ENCODE peak calls at places on chromosomes 13 and 19, in nine cellular contexts. One of them, this sample, is unnamed.

GRCh38 chr19:31511098-31511497 is 161.9 kb upstream of the TSHZ3 start:
- DNase-seq in effector memory CD4-positive, alpha-beta T cell: no peak
- DNase-seq in NCI-H1105: no peak
- DNase-seq in NCI-H1092 treated with DMSO at 0.1 percent for 48 hours: no peak
- DNase-seq in neural crest cell: no peak
- DNase-seq in hepatic stellate cell: no peak
- DNase-seq in skeletal muscle cell: no peak
- DNase-seq in neural progenitor cell: no peak
- DNase-seq in fibroblast of lung: no peak
- DNase-seq in this sample: no peak

GRCh38 chr13:74005320-74006154 is 128.7 kb downstream of the KLF12 start:
- DNase-seq in neural progenitor cell: no peak
- DNase-seq in skeletal muscle cell: no peak
- DNase-seq in neural crest cell: no peak
- DNase-seq in hepatic stellate cell: no peak
- DNase-seq in effector memory CD4-positive, alpha-beta T cell: no peak
- DNase-seq in fibroblast of lung: no peak
- DNase-seq in NCI-H1092 treated with DMSO at 0.1 percent for 48 hours: no peak
- DNase-seq in NCI-H1105: no peak
- DNase-seq in this sample: no peak

GRCh38 chr13:50780201-50781015 is 63.1 kb downstream of the DLEU7 start:
- DNase-seq in NCI-H1105: no peak
- DNase-seq in fibroblast of lung: no peak
- DNase-seq in skeletal muscle cell: no peak
- DNase-seq in neural progenitor cell: no peak
- DNase-seq in NCI-H1092 treated with DMSO at 0.1 percent for 48 hours: no peak
- DNase-seq in hepatic stellate cell: no peak
- DNase-seq in neural crest cell: no peak
- DNase-seq in effector memory CD4-positive, alpha-beta T cell: no peak
- DNase-seq in this sample: no peak

GRCh38 chr13:77034883-77035282 is 7.9 kb upstream of the FBXL3 start:
- DNase-seq in fibroblast of lung: peak; percentile 65
- DNase-seq in neural progenitor cell: no peak
- DNase-seq in NCI-H1105: no peak
- DNase-seq in skeletal muscle cell: peak; percentile 54
- DNase-seq in NCI-H1092 treated with DMSO at 0.1 percent for 48 hours: no peak
- DNase-seq in hepatic stellate cell: peak; percentile 17
- DNase-seq in neural crest cell: no peak
- DNase-seq in effector memory CD4-positive, alpha-beta T cell: no peak
- DNase-seq in this sample: no peak

GRCh38 chr19:51139299-51140018 is 2.6 kb upstream of the SIGLEC7 start:
- DNase-seq in neural progenitor cell: no peak
- DNase-seq in NCI-H1092 treated with DMSO at 0.1 percent for 48 hours: no peak
- DNase-seq in fibroblast of lung: no peak
- DNase-seq in neural crest cell: no peak
- DNase-seq in effector memory CD4-positive, alpha-beta T cell: no peak
- DNase-seq in hepatic stellate cell: no peak
- DNase-seq in NCI-H1105: no peak
- DNase-seq in skeletal muscle cell: no peak
- DNase-seq in this sample: no peak

GRCh38 chr13:93558637-93559036 is 332.0 kb downstream of the GPC6 start:
- DNase-seq in neural progenitor cell: no peak
- DNase-seq in hepatic stellate cell: no peak
- DNase-seq in NCI-H1105: no peak
- DNase-seq in fibroblast of lung: peak; percentile 8
- DNase-seq in neural crest cell: no peak
- DNase-seq in effector memory CD4-positive, alpha-beta T cell: no peak
- DNase-seq in NCI-H1092 treated with DMSO at 0.1 percent for 48 hours: no peak
- DNase-seq in skeletal muscle cell: no peak
- DNase-seq in this sample: no peak

GRCh38 chr13:30739646-30740642 is 4.6 kb downstream of the ALOX5AP start:
- DNase-seq in NCI-H1105: no peak
- DNase-seq in effector memory CD4-positive, alpha-beta T cell: peak; percentile 51
- DNase-seq in hepatic stellate cell: peak; percentile 63
- DNase-seq in skeletal muscle cell: peak; percentile 71
- DNase-seq in neural progenitor cell: peak; percentile 35
- DNase-seq in NCI-H1092 treated with DMSO at 0.1 percent for 48 hours: no peak
- DNase-seq in fibroblast of lung: peak; percentile 90
- DNase-seq in neural crest cell: no peak
- DNase-seq in this sample: no peak

GRCh38 chr13:29702912-29703351 is 107.4 kb upstream of the SLC7A1 start:
- DNase-seq in NCI-H1092 treated with DMSO at 0.1 percent for 48 hours: no peak
- DNase-seq in effector memory CD4-positive, alpha-beta T cell: no peak
- DNase-seq in hepatic stellate cell: peak; percentile 81
- DNase-seq in neural crest cell: peak; percentile 14
- DNase-seq in skeletal muscle cell: peak; percentile 92
- DNase-seq in fibroblast of lung: peak; percentile 76
- DNase-seq in NCI-H1105: no peak
- DNase-seq in neural progenitor cell: no peak
- DNase-seq in this sample: no peak

GRCh38 chr13:100958859-100959258 is 284.3 kb upstream of the TMTC4 start:
- DNase-seq in skeletal muscle cell: no peak
- DNase-seq in hepatic stellate cell: no peak
- DNase-seq in NCI-H1105: no peak
- DNase-seq in fibroblast of lung: no peak
- DNase-seq in NCI-H1092 treated with DMSO at 0.1 percent for 48 hours: no peak
- DNase-seq in effector memory CD4-positive, alpha-beta T cell: no peak
- DNase-seq in neural progenitor cell: no peak
- DNase-seq in neural crest cell: no peak
- DNase-seq in this sample: no peak

GRCh38 chr13:51704399-51705306 is 99.3 kb downstream of the DHRS12 start:
- DNase-seq in fibroblast of lung: no peak
- DNase-seq in hepatic stellate cell: no peak
- DNase-seq in effector memory CD4-positive, alpha-beta T cell: no peak
- DNase-seq in NCI-H1092 treated with DMSO at 0.1 percent for 48 hours: no peak
- DNase-seq in NCI-H1105: no peak
- DNase-seq in skeletal muscle cell: no peak
- DNase-seq in neural crest cell: no peak
- DNase-seq in neural progenitor cell: no peak
- DNase-seq in this sample: no peak

GRCh38 chr19:41872384-41872774 is 4.7 kb upstream of the CD79A start:
- DNase-seq in hepatic stellate cell: no peak
- DNase-seq in effector memory CD4-positive, alpha-beta T cell: no peak
- DNase-seq in neural progenitor cell: no peak
- DNase-seq in neural crest cell: no peak
- DNase-seq in skeletal muscle cell: no peak
- DNase-seq in NCI-H1092 treated with DMSO at 0.1 percent for 48 hours: no peak
- DNase-seq in fibroblast of lung: peak; percentile 15
- DNase-seq in NCI-H1105: no peak
- DNase-seq in this sample: no peak

GRCh38 chr13:99505814-99506269 is 4.6 kb downstream of the TM9SF2 start:
- DNase-seq in neural progenitor cell: no peak
- DNase-seq in NCI-H1092 treated with DMSO at 0.1 percent for 48 hours: no peak
- DNase-seq in effector memory CD4-positive, alpha-beta T cell: no peak
- DNase-seq in skeletal muscle cell: no peak
- DNase-seq in hepatic stellate cell: peak; percentile 16
- DNase-seq in neural crest cell: no peak
- DNase-seq in NCI-H1105: no peak
- DNase-seq in fibroblast of lung: peak; percentile 48
- DNase-seq in this sample: no peak

GRCh38 chr19:19459099-19459498 is 53.6 kb downstream of the GATAD2A start:
- DNase-seq in fibroblast of lung: peak; percentile 71
- DNase-seq in NCI-H1092 treated with DMSO at 0.1 percent for 48 hours: no peak
- DNase-seq in effector memory CD4-positive, alpha-beta T cell: no peak
- DNase-seq in skeletal muscle cell: no peak
- DNase-seq in neural progenitor cell: no peak
- DNase-seq in hepatic stellate cell: peak; percentile 70
- DNase-seq in NCI-H1105: no peak
- DNase-seq in neural crest cell: no peak
- DNase-seq in this sample: no peak

GRCh38 chr13:112963641-112964040 is 5.4 kb upstream of the MCF2L start:
- DNase-seq in NCI-H1105: no peak
- DNase-seq in neural progenitor cell: no peak
- DNase-seq in skeletal muscle cell: no peak
- DNase-seq in neural crest cell: no peak
- DNase-seq in fibroblast of lung: no peak
- DNase-seq in effector memory CD4-positive, alpha-beta T cell: no peak
- DNase-seq in hepatic stellate cell: no peak
- DNase-seq in NCI-H1092 treated with DMSO at 0.1 percent for 48 hours: no peak
- DNase-seq in this sample: no peak

GRCh38 chr19:3642987-3643386 is 16.4 kb upstream of the CACTIN start:
- DNase-seq in skeletal muscle cell: no peak
- DNase-seq in neural crest cell: no peak
- DNase-seq in neural progenitor cell: peak; percentile 38
- DNase-seq in NCI-H1092 treated with DMSO at 0.1 percent for 48 hours: no peak
- DNase-seq in NCI-H1105: no peak
- DNase-seq in fibroblast of lung: no peak
- DNase-seq in hepatic stellate cell: no peak
- DNase-seq in effector memory CD4-positive, alpha-beta T cell: no peak
- DNase-seq in this sample: no peak

GRCh38 chr19:5434970-5435641 is 20.1 kb upstream of the ZNRF4 start:
- DNase-seq in hepatic stellate cell: peak; percentile 70
- DNase-seq in NCI-H1092 treated with DMSO at 0.1 percent for 48 hours: no peak
- DNase-seq in neural crest cell: no peak
- DNase-seq in skeletal muscle cell: peak; percentile 51
- DNase-seq in effector memory CD4-positive, alpha-beta T cell: no peak
- DNase-seq in fibroblast of lung: peak; percentile 39
- DNase-seq in neural progenitor cell: no peak
- DNase-seq in NCI-H1105: no peak
- DNase-seq in this sample: no peak

GRCh38 chr13:78679329-78679728 is 20.4 kb upstream of the OBI1 start:
- DNase-seq in neural crest cell: no peak
- DNase-seq in skeletal muscle cell: no peak
- DNase-seq in NCI-H1092 treated with DMSO at 0.1 percent for 48 hours: peak; percentile 59
- DNase-seq in hepatic stellate cell: no peak
- DNase-seq in effector memory CD4-positive, alpha-beta T cell: no peak
- DNase-seq in neural progenitor cell: no peak
- DNase-seq in NCI-H1105: no peak
- DNase-seq in fibroblast of lung: no peak
- DNase-seq in this sample: no peak